ENCODE peak calls at places on chromosomes 5 and 9, in six cellular contexts. I is WTC11, Y is left lung, C is suprapubic skin, H is mesothelial cell of epicardium, B is prostate gland. E is an unnamed sample.
A peak's percentile ranks its signal among the peaks of the same experiment; 100 is the strongest.

GRCh38 chr9:27943544-27943943 is 370.3 kb upstream of the C9orf72 start:
- DNase-seq in I (no peak), Y (no peak), C (no peak), H (no peak), B (no peak), E (no peak)

GRCh38 chr9:106025449-106025848 is 331.1 kb downstream of the TMEM38B start:
- DNase-seq in I (no peak), Y (no peak), C (no peak), H (no peak), B (no peak), E (no peak)

GRCh38 chr5:44167540-44167939 is 221.7 kb downstream of the FGF10 start:
- DNase-seq in I (no peak), Y (no peak), C (no peak), H (no peak), B (no peak), E (no peak)

GRCh38 chr5:141881886-141882285 is 3.7 kb upstream of the PCDH1 start:
- DNase-seq in I (peak; percentile 20), Y (no peak), C (no peak), H (no peak), B (no peak), E (no peak)

GRCh38 chr9:98326402-98327248 is 71.2 kb upstream of the TBC1D2 start:
- DNase-seq in I (no peak), Y (no peak), C (no peak), H (no peak), B (no peak), E (no peak)

GRCh38 chr5:120258123-120258522 is 206.0 kb upstream of the PRR16 start:
- DNase-seq in I (no peak), Y (no peak), C (no peak), H (no peak), B (no peak), E (peak; percentile 18)

GRCh38 chr5:38563624-38564023 is 7.2 kb upstream of the LIFR start:
- DNase-seq in I (no peak), Y (no peak), C (no peak), H (no peak), B (no peak), E (no peak)

GRCh38 chr5:127562252-127562651 is 44.8 kb downstream of the PRRC1 start:
- DNase-seq in I (peak; percentile 30), Y (no peak), C (no peak), H (no peak), B (no peak), E (no peak)

GRCh38 chr9:3708751-3709150 is 182.9 kb upstream of the RFX3 start:
- DNase-seq in I (no peak), Y (no peak), C (no peak), H (no peak), B (no peak), E (no peak)

GRCh38 chr9:136787690-136788400 is 3.3 kb upstream of the TMEM141 start:
- DNase-seq in I (peak; percentile 78), Y (peak; percentile 86), C (no peak), H (peak; percentile 73), B (peak; percentile 69), E (peak; percentile 76)

GRCh38 chr9:36218411-36218901 is 27.7 kb downstream of the CLTA start:
- DNase-seq in I (no peak), Y (no peak), C (no peak), H (no peak), B (no peak), E (no peak)

GRCh38 chr5:143968071-143968878 is 156.3 kb downstream of the HMHB1 start:
- DNase-seq in I (no peak), Y (no peak), C (no peak), H (no peak), B (peak; percentile 4), E (no peak)

GRCh38 chr9:95462419-95463121 is 54.2 kb downstream of the PTCH1 start:
- DNase-seq in I (peak; percentile 39), Y (no peak), C (no peak), H (peak; percentile 69), B (peak; percentile 65), E (peak; percentile 72)

GRCh38 chr9:109914280-109915027 is 134.5 kb downstream of the PALM2AKAP2 start:
- DNase-seq in I (no peak), Y (no peak), C (no peak), H (no peak), B (no peak), E (no peak)

GRCh38 chr5:112720576-112720975 is 17.1 kb upstream of the APC start:
- DNase-seq in I (no peak), Y (no peak), C (no peak), H (no peak), B (no peak), E (no peak)

GRCh38 chr5:38401145-38401544 is 142.8 kb downstream of the EGFLAM start:
- DNase-seq in I (no peak), Y (no peak), C (no peak), H (no peak), B (no peak), E (no peak)

GRCh38 chr5:34603378-34603777 is 52.8 kb upstream of the RAI14 start:
- DNase-seq in I (no peak), Y (no peak), C (no peak), H (no peak), B (no peak), E (no peak)

GRCh38 chr5:119385136-119386128 is 29.6 kb downstream of the TNFAIP8 start:
- DNase-seq in I (no peak), Y (no peak), C (no peak), H (no peak), B (no peak), E (no peak)

GRCh38 chr5:133581918-133582317 is 30.4 kb downstream of the FSTL4 start:
- DNase-seq in I (no peak), Y (no peak), C (no peak), H (no peak), B (peak; percentile 20), E (no peak)

GRCh38 chr9:75071530-75072122 is 16.3 kb downstream of the NMRK1 start:
- DNase-seq in I (no peak), Y (peak; percentile 80), C (no peak), H (no peak), B (no peak), E (no peak)

GRCh38 chr5:39092581-39093350 is 18.6 kb upstream of the RICTOR start:
- DNase-seq in I (no peak), Y (no peak), C (no peak), H (no peak), B (no peak), E (no peak)

GRCh38 chr5:34914671-34915138 is 599 bp downstream of the RAD1 start:
- DNase-seq in I (peak; percentile 30), Y (peak; percentile 81), C (peak; percentile 80), H (no peak), B (peak; percentile 11), E (peak; percentile 35)

GRCh38 chr5:42564689-42565356 is 141.6 kb downstream of the GHR start:
- DNase-seq in I (no peak), Y (no peak), C (no peak), H (no peak), B (no peak), E (no peak)

GRCh38 chr9:118578467-118578866 is 790.8 kb downstream of the BRINP1 start:
- DNase-seq in I (no peak), Y (no peak), C (no peak), H (no peak), B (no peak), E (no peak)

GRCh38 chr9:83651558-83651957 is 28.6 kb downstream of the IDNK start:
- DNase-seq in I (no peak), Y (no peak), C (no peak), H (no peak), B (no peak), E (no peak)

GRCh38 chr5:117590944-117591343 is 1016.3 kb upstream of the SEMA6A start:
- DNase-seq in I (no peak), Y (no peak), C (no peak), H (no peak), B (no peak), E (no peak)

GRCh38 chr9:95750725-95751644 is 124.5 kb upstream of the ERCC6L2 start:
- DNase-seq in I (no peak), Y (no peak), C (no peak), H (no peak), B (no peak), E (no peak)

GRCh38 chr5:91069364-91069763 is 313.8 kb downstream of the ARRDC3 start:
- DNase-seq in I (no peak), Y (no peak), C (no peak), H (no peak), B (no peak), E (no peak)

DNA sequence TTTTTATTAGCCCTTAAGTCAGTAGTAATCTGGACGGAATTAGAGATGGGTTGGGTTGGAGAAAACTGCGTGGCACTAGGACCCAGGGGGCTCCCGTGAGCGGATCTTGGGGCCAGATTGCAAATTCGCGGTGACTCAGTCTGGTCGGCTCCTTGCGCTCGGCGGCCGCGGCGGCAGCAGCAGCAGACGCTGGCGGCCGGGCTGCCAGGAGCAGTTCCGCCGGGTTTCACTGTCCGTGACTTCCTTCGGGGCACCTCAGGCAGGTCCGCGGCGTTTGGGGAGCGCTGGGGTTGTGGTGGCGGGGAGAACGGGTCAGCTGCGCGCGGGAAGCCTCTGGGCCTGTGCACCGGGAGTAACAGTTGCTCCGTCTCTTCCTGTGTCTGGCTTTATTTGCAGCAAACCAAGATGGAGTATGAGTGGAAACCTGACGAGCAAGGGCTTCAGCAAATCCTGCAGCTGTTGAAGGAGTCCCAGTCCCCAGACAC is 31.6 kb downstream of the TNPO1 start:
- DNase-seq in I (peak; percentile 85), Y (peak; percentile 98), C (peak; percentile 93), H (peak; percentile 83), B (peak; percentile 91), E (peak; percentile 82)
- TF ChIP-seq CTCF in I (no peak), Y (peak; percentile 20), C (peak; percentile 5), H (no peak), B (no peak), E (no peak)

DNA sequence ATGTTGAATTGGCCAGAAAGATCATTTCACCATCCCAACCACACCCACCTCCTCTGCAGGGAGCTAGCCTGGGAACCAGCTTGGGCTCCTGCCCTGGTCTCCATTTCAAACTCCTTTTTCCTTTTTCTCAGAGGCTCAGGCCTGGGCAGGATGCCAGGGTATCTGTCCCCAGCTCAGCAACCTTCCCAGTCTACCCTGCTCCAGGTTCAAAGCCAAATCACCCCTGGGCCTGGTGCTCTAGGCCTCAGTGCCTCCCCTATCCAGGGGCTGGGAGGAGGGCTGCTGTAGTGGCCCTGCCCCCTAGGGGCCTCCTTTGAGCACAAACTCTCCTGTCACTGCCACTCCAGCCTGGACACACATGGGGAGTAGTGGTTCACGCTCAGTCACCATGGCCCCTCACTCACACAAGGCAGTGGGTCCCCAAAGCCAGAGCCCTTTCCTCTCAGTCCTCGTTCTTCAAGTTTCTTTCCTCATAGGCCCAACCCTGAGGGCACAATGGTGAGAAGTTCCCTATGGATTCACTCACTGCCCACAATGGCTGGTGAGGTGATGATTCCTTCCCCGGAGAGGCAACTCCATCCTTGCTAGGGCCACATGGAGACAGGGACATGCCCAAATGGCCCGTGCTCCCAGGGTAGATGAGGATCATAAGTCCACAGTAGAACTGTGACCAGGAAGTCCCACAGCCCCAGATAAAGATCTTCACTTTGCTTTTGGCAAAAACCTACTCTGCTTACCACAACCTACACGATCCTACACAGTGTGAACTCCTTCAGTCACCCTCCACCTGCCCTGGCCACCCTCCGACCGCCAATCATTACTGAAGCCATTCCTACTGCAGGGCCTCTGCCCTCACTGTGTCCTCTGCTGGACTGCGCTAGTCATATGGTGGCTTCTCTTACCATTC is 1.6 kb upstream of the ST6GALNAC4 start:
- DNase-seq in I (peak; percentile 55), Y (peak; percentile 64), C (no peak), H (no peak), B (no peak), E (no peak)
- TF ChIP-seq CTCF in I (no peak), Y (no peak), C (no peak), H (no peak), B (no peak), E (no peak)

GRCh38 chr9:21153688-21154608 is 12.3 kb upstream of the IFNW1 start:
- DNase-seq in I (no peak), Y (no peak), C (no peak), H (no peak), B (no peak), E (no peak)
- TF ChIP-seq CTCF in I (no peak), Y (no peak), C (no peak), H (no peak), B (no peak), E (no peak)

GRCh38 chr9:11319477-11320060 is 706.8 kb upstream of the PTPRD start:
- DNase-seq in I (peak; percentile 17), Y (no peak), C (no peak), H (no peak), B (no peak), E (no peak)
- TF ChIP-seq CTCF in I (peak; percentile 30), Y (no peak), C (peak; percentile 11), H (peak; percentile 53), B (no peak), E (no peak)

E was measured in ovary.